ENCODE peak calls at places on chromosomes 4 and X, in five cellular contexts. X is naive thymus-derived CD4-positive, alpha-beta T cell; L is effector memory CD4-positive, alpha-beta T cell; Q is GM23248; W is heart right ventricle. F is an unnamed sample. For H3K4me1, the result is how much of the 10 kb centered on the place peaks cover.

GRCh38 chr4:43846111-43846587 is 602.5 kb downstream of the KCTD8 start:
- DNase-seq in L (no peak), X (no peak), Q (no peak), W (peak), F (no peak)

GRCh38 chr4:5932021-5932553 is 39.2 kb upstream of the CRMP1 start:
- DNase-seq in W (no peak), Q (no peak), X (no peak), L (no peak), F (no peak)

GRCh38 chr4:157271166-157271869 is 50.8 kb downstream of the GRIA2 start:
- DNase-seq in W (no peak), L (no peak), Q (no peak), X (no peak), F (no peak)

GRCh38 chrX:69163936-69164741 is 1.1 kb downstream of the PJA1 start:
- DNase-seq in L (peak), W (peak), Q (peak), X (peak), F (no peak)

GRCh38 chrX:115642895-115643530 is 82.0 kb downstream of the PLS3 start:
- DNase-seq in Q (peak), X (peak), W (no peak), L (no peak), F (peak)

GRCh38 chrX:120365320-120365719 is 3.4 kb downstream of the ATP1B4 start:
- DNase-seq in Q (peak), L (peak), W (peak), X (no peak), F (peak)

GRCh38 chr4:92305148-92305877 is 1.5 kb downstream of the GRID2 start:
- DNase-seq in W (peak), L (no peak), Q (peak), X (no peak), F (no peak)

GRCh38 chrX:23003121-23003520 is 3.4 kb downstream of the DDX53 start:
- DNase-seq in W (no peak), Q (peak), X (no peak), L (no peak), F (no peak)

GRCh38 chr4:8245879-8246833 is 23.4 kb upstream of the HTRA3 start:
- DNase-seq in Q (no peak), W (no peak), L (no peak), X (no peak), F (no peak)

GRCh38 chr4:113613503-113613902 is 148.0 kb downstream of the CAMK2D start:
- DNase-seq in W (no peak), L (no peak), X (no peak), Q (peak), F (no peak)
- H3K4me1 ChIP-seq in W (half or more), L (under half), X (under half), Q (under half), F (under half)

DNA sequence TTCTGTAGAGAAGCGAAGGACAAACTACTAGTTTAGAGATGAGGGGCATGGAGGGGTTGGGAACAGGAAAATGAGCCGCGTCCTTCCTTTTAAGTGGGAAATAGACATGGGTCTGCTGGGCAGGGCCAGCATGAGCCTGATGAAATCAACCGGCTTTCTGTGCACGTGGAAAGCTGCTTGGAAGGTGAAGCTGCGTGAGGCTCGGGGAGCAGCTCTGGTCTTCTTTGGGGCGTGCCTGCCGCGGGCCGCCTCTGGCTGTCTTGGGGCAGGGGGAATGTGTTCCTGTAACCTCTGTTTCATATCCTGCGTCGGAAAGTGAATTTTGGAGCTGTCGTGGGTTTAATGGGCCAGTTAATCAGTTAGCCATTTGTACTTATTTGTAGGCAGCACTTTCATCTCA is 70.7 kb upstream of the HGFAC start:
- DNase-seq in W (no peak), Q (peak), X (no peak), L (no peak), F (no peak)
- H3K4me1 ChIP-seq in W (under half), Q (under half), X (under half), L (under half), F (under half)

DNA sequence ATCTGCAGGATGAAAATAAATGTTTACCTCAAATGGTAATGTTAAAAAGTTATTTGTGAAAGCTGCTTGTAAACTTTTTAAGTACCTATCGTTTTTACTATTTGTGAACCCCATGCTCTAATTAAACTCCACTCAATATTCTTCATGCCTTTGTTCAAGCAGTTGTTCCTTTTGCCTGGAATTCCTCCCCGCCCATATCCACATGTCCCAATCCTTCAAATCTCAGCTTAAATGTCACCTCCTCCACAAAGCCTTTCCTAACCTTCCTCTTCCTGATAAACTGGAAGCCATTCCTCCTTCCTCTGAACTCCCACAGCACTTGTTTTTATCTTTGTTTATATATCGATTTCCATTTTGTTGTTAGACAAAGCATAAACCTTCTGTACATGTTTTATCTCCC is 2.4 kb downstream of the MORC4 start:
- DNase-seq in W (no peak), X (no peak), L (no peak), Q (no peak), F (no peak)
- H3K4me1 ChIP-seq in W (under half), X (under half), L (under half), Q (under half), F (under half)

GRCh38 chr4:37470243-37470642 is 215.9 kb downstream of the RELL1 start:
- DNase-seq in W (no peak), L (no peak), X (no peak), Q (no peak), F (no peak)

GRCh38 chr4:37475087-37475486 is 211.1 kb downstream of the RELL1 start:
- DNase-seq in X (no peak), L (no peak), W (no peak), Q (no peak), F (no peak)

GRCh38 chr4:37469286-37469685 is 216.9 kb downstream of the RELL1 start:
- DNase-seq in W (no peak), Q (no peak), L (no peak), X (no peak), F (no peak)

GRCh38 chr4:37473807-37474206 is 212.4 kb downstream of the RELL1 start:
- DNase-seq in L (no peak), Q (no peak), X (no peak), W (no peak), F (no peak)

GRCh38 chr4:37471971-37472370 is 214.2 kb downstream of the RELL1 start:
- DNase-seq in X (no peak), L (no peak), W (no peak), Q (no peak), F (peak)
- H3K4me1 ChIP-seq in X (under half), L (under half), W (under half), Q (under half), F (under half)

DNA sequence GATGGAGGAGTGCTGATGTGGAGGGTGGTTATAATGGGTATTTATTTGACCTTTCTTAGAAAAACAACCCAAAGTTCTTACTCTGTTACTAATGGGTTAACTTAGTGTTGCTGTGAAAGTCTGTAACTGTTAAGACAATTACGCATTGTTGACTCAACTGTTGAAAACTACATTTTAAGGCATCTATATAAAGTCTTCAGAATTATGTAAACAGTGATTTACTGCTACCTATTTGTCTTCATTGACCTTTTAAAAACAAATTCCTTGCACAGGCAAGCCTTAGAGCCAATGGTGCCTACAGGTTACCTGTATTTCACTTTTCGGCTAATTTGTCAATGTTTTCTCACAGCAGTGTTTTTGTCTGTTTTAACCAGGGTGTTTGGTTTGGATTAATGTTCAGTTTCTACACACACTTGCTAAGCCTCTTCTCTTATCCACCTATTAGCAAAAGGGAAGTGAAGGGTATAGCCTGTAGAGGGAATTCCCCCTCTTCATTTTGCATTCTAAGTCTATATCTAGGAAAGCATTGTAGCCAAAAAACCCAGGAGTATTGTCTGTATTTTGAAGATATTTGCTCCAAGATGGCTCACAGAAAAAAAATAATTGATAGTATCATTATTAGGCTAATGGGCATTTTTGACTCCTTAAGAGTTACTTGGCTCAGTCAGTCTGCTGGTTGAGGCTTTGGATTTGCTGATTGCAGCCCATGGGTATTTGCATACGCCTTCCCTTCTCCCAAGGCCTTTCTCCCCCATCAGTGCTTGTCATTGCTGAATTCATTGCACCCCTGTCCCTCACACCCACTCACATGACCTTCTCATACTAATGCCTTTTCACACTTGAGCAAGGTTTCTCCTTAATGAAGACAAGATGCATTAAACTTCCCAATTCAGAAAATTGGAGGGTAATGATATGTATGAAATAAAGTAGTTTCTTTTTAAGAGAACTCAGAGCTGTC is 30.5 kb downstream of the AFF1 start:
- DNase-seq in W (no peak), X (no peak), Q (no peak), L (no peak), F (no peak)
- H3K4me1 ChIP-seq in W (under half), X (under half), Q (under half), L (under half), F (under half)

GRCh38 chr4:36192922-36193321 is 51.4 kb downstream of the ARAP2 start:
- DNase-seq in W (no peak), L (no peak), Q (no peak), X (no peak), F (no peak)
- H3K4me1 ChIP-seq in W (under half), L (under half), Q (under half), X (half or more), F (under half)

DNA sequence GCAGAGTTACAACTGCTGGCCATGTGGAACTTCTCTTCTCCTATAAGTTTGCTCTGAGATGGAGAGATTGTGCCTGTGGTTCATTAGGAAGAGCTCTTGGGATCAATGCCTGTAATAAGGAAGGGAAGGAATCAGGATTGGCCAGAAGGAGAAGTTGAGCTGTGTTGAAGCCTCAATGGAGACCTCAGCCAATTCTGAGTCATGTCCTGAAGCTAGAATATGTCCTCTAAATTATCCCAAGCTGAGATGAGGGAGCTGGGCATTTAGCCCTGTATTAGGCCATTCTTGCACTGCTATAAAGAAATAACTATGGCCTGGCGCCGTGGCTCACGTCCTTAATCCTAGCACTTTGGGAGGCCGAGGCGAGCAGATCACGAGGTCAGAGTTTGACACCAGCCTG is 85.4 kb upstream of the DHX15 start:
- DNase-seq in L (no peak), W (no peak), Q (peak), X (no peak), F (no peak)
- H3K4me1 ChIP-seq in L (under half), W (under half), Q (under half), X (under half), F (under half)

DNA sequence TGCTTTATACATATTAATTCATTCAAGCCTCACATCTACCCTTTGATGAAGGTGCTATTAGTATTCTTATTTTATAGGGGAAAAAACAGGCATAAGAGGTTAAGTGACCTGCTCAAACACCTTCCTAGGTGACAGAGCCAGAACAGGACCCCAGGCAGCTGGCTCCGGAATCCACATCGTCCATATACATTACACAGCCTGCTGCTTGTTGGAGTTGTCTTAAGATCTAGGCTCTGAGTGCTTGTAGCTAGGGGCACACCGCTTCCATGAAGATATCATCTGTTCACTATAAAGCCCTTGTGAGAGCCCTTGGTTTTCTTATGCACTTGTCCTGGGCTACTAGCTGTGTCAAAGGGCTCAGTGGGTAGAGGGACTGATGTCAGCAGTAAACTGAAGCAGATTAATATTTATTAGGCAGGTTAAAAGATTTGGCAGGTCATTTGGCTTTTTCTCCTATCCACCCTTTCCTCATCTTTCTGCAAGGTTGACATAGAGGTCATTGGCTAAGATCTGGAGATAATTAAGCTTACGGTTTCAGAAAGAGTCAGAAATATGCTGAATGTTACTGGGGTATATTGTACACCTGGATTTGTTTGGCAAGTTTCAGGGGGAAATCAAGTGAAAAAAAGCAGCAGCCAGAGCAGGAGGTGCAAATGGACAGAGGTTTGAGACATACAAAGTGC is 195.4 kb downstream of the SOWAHB start:
- DNase-seq in L (no peak), X (no peak), W (no peak), Q (no peak), F (no peak)
- H3K4me1 ChIP-seq in L (under half), X (under half), W (under half), Q (under half), F (half or more)

F was measured in tibial artery.